ENCODE peak calls at places on chromosomes 12 and 14, in six cellular contexts. N is AG10803, Z is AG04450, S is brain microvascular endothelial cell, G is H7, E is upper lobe of right lung. K is an unnamed sample.

GRCh38 chr12:121514184-121514742 is 66.6 kb downstream of the KDM2B start:
- DNase-seq in N (no peak), Z (no peak), S (no peak), G (no peak), E (no peak), K (no peak)

GRCh38 chr12:110253176-110253575 is 27.9 kb upstream of the ATP2A2 start:
- DNase-seq in N (no peak), Z (no peak), S (peak), G (no peak), E (peak), K (no peak)

GRCh38 chr14:83140756-83141155 is 1607.1 kb upstream of the SEL1L start:
- DNase-seq in N (no peak), Z (no peak), S (no peak), G (no peak), E (no peak), K (no peak)

GRCh38 chr12:101697197-101697929 is at the start of gene CHPT1:
- DNase-seq in N (peak), Z (no peak), S (peak), G (peak), E (peak), K (no peak)

GRCh38 chr12:47754126-47754525 is 4.6 kb downstream of the RAPGEF3 start:
- DNase-seq in N (no peak), Z (no peak), S (no peak), G (no peak), E (no peak), K (no peak)

GRCh38 chr12:123597100-123597499 is 4.8 kb upstream of the DDX55 start:
- DNase-seq in N (no peak), Z (no peak), S (no peak), G (no peak), E (no peak), K (no peak)

GRCh38 chr14:104245075-104245474 is 106.7 kb downstream of the KIF26A start:
- DNase-seq in N (no peak), Z (no peak), S (no peak), G (no peak), E (no peak), K (no peak)

GRCh38 chr12:18658829-18659228 is 79.0 kb downstream of the PLCZ1 start:
- DNase-seq in N (no peak), Z (no peak), S (no peak), G (no peak), E (no peak), K (no peak)

GRCh38 chr12:69225251-69225910 is 14.0 kb upstream of the CPSF6 start:
- DNase-seq in N (no peak), Z (no peak), S (no peak), G (no peak), E (no peak), K (no peak)

GRCh38 chr12:85237320-85237719 is 42.7 kb upstream of the ALX1 start:
- DNase-seq in N (no peak), Z (no peak), S (no peak), G (no peak), E (no peak), K (no peak)

GRCh38 chr12:49277466-49277865 is 12.6 kb downstream of the TUBA1C start:
- DNase-seq in N (no peak), Z (no peak), S (no peak), G (no peak), E (no peak), K (no peak)

GRCh38 chr12:76260390-76260748 is 87.8 kb downstream of the BBS10 start:
- DNase-seq in N (peak), Z (no peak), S (no peak), G (no peak), E (no peak), K (no peak)

GRCh38 chr14:61628192-61628591 is 67.1 kb upstream of the HIF1A start:
- DNase-seq in N (no peak), Z (no peak), S (no peak), G (no peak), E (no peak), K (no peak)

GRCh38 chr14:31280132-31280870 is 72.7 kb upstream of the HECTD1 start:
- DNase-seq in N (no peak), Z (no peak), S (no peak), G (no peak), E (no peak), K (no peak)

GRCh38 chr12:63889721-63890509 is 45.4 kb downstream of the SRGAP1 start:
- DNase-seq in N (no peak), Z (no peak), S (peak), G (no peak), E (no peak), K (no peak)

GRCh38 chr12:76633415-76633814 is 73.8 kb upstream of the OSBPL8 start:
- DNase-seq in N (no peak), Z (no peak), S (no peak), G (no peak), E (no peak), K (no peak)

GRCh38 chr12:125105600-125105999 is 40.4 kb downstream of the AACS start:
- DNase-seq in N (no peak), Z (no peak), S (no peak), G (no peak), E (no peak), K (no peak)
- H3K4me3 ChIP-seq in N (no peak), Z (no peak), S (no peak), G (no peak), E (no peak), K (no peak)

DNA sequence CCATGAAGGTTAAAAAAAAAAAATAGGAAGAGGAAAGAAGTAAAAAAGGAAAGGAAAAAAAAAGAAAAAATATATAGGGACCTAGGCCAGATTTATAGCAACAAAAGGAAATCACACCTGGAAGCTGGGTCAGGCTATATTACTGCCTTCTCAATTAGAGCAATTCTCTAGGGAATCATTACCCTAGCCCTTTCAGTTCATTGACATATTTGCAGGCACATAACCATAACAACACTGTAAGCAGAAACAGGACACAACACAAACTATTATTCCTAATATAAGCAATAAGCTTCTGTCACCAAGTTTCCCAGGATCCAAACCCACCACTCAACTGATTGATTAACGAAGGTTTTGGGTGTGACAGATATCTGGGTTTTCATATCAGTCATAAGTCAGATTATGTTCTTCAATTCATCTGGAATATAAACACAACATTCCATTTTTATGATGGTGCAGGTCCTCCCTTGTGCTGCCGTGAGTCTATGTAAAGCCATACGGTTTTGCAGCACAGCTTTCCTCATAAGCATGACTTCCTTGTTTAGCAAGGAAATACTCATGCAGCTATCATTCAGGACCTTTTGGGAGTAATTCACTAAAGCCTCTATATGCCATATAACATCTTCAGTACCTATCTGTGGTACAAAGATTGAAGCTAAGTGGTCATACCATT is 4.2 kb downstream of the PCNX4 start:
- DNase-seq in N (peak), Z (peak), S (peak), G (no peak), E (no peak), K (no peak)
- H3K4me3 ChIP-seq in N (no peak), Z (no peak), S (no peak), G (no peak), E (no peak), K (no peak)

GRCh38 chr12:54032220-54032619 is 630 bp upstream of the HOXC5 start:
- DNase-seq in N (no peak), Z (no peak), S (no peak), G (no peak), E (no peak), K (no peak)

GRCh38 chr12:54033106-54033979 is 493 bp downstream of the HOXC5 start:
- DNase-seq in N (peak), Z (no peak), S (no peak), G (peak), E (peak), K (no peak)

GRCh38 chr12:54033980-54034783 is 1.3 kb downstream of the HOXC5 start:
- DNase-seq in N (peak), Z (no peak), S (no peak), G (peak), E (peak), K (no peak)

GRCh38 chr12:54030889-54031860 is 1.7 kb upstream of the HOXC5 start:
- DNase-seq in N (peak), Z (no peak), S (no peak), G (peak), E (peak), K (no peak)

GRCh38 chr12:54032627-54033100 is at the start of gene HOXC5:
- DNase-seq in N (peak), Z (no peak), S (peak), G (peak), E (peak), K (no peak)
- H3K4me3 ChIP-seq in N (peak), Z (no peak), S (no peak), G (no peak), E (peak), K (peak)

GRCh38 chr14:55313480-55313879 is 42.3 kb downstream of the FBXO34 start:
- DNase-seq in N (no peak), Z (no peak), S (no peak), G (no peak), E (no peak), K (no peak)
- H3K4me3 ChIP-seq in N (no peak), Z (no peak), S (no peak), G (no peak), E (no peak), K (no peak)

DNA sequence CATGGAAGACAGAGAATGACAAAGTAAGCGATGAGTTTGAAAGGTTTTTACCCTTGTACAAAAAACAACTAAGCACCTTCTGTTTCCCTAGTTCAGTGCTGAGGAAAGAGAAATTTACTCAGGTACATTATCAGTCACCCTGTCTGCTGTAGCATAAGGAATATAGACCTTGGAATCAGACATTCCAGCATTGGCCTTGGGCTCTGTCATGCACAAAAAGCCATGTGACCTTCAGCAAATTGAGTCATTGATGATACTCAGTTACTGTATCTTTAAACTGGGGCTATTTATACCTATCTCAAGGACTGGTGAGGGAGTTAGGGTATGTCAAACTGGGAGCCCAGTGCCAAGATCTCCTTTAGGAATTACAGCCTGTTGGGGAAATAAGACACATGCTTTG is 19.3 kb upstream of the TCL1A start:
- DNase-seq in N (no peak), Z (no peak), S (no peak), G (no peak), E (no peak), K (no peak)
- H3K4me3 ChIP-seq in N (no peak), Z (no peak), S (no peak), G (no peak), E (no peak), K (no peak)